ENCODE peak calls at places on chromosomes 2 and 18, in seven cellular contexts. G is heart left ventricle, O is CD14-positive monocyte, U is lung, T is foreskin fibroblast, Y is bronchial epithelial cell, A is ascending aorta. I is an unnamed sample.

GRCh38 chr2:150204449-150204848 is 283.0 kb downstream of the RND3 start:
- DNase-seq in G (no peak), O (no peak), U (no peak), T (peak), Y (peak), A (no peak), I (peak)

GRCh38 chr18:44893045-44893706 is 212.5 kb downstream of the SETBP1 start:
- DNase-seq in G (no peak), O (no peak), U (no peak), T (no peak), Y (no peak), A (no peak), I (no peak)

GRCh38 chr18:54679318-54680149 is 88.5 kb downstream of the DYNAP start:
- DNase-seq in G (no peak), O (no peak), U (no peak), T (peak), Y (peak), A (no peak), I (peak)

GRCh38 chr18:59876310-59876626 is 23.5 kb upstream of the PMAIP1 start:
- DNase-seq in G (no peak), O (no peak), U (no peak), T (no peak), Y (no peak), A (no peak), I (no peak)

GRCh38 chr2:100891911-100892642 is 72.1 kb downstream of the NPAS2 start:
- DNase-seq in G (no peak), O (no peak), U (no peak), T (peak), Y (peak), A (no peak), I (no peak)

GRCh38 chr2:94879982-94880377 is 8.8 kb downstream of the TEKT4 start:
- DNase-seq in G (no peak), O (no peak), U (no peak), T (no peak), Y (no peak), A (no peak), I (no peak)

GRCh38 chr2:121608967-121609366 is 40.3 kb downstream of the CLASP1 start:
- DNase-seq in G (no peak), O (no peak), U (no peak), T (no peak), Y (peak), A (no peak), I (no peak)

GRCh38 chr2:183024701-183025100 is 13.6 kb downstream of the NCKAP1 start:
- DNase-seq in G (no peak), O (no peak), U (no peak), T (peak), Y (no peak), A (no peak), I (no peak)

GRCh38 chr2:11589316-11589940 is 55.6 kb downstream of the GREB1 start:
- DNase-seq in G (no peak), O (no peak), U (no peak), T (no peak), Y (no peak), A (no peak), I (no peak)

GRCh38 chr2:159939946-159940345 is 122.5 kb downstream of the PLA2R1 start:
- DNase-seq in G (no peak), O (no peak), U (no peak), T (peak), Y (peak), A (no peak), I (no peak)

GRCh38 chr2:173354601-173355131 is at the start of gene CDCA7:
- DNase-seq in G (peak), O (peak), U (no peak), T (peak), Y (peak), A (no peak), I (no peak)

GRCh38 chr2:107811376-107811775 is 15.3 kb upstream of the RGPD4 start:
- DNase-seq in G (no peak), O (no peak), U (no peak), T (no peak), Y (peak), A (no peak), I (no peak)

GRCh38 chr18:34522627-34523026 is 187.5 kb upstream of the DTNA start:
- DNase-seq in G (no peak), O (no peak), U (no peak), T (peak), Y (no peak), A (no peak), I (no peak)

GRCh38 chr2:196586511-196586991 is 53.0 kb upstream of the CCDC150 start:
- DNase-seq in G (no peak), O (no peak), U (no peak), T (peak), Y (peak), A (no peak), I (no peak)

GRCh38 chr2:8543412-8544167 is 138.3 kb upstream of the ID2 start:
- DNase-seq in G (peak), O (peak), U (peak), T (peak), Y (no peak), A (peak), I (peak)

GRCh38 chr2:172672999-172673726 is 62.5 kb upstream of the RAPGEF4 start:
- DNase-seq in G (no peak), O (no peak), U (no peak), T (peak), Y (peak), A (no peak), I (no peak)

GRCh38 chr2:137056704-137057103 is 291.4 kb downstream of the THSD7B start:
- DNase-seq in G (no peak), O (no peak), U (no peak), T (no peak), Y (no peak), A (no peak), I (no peak)
- TF ChIP-seq CTCF in G (no peak), O (no peak), U (no peak), T (no peak), Y (no peak), A (no peak), I (no peak)

DNA sequence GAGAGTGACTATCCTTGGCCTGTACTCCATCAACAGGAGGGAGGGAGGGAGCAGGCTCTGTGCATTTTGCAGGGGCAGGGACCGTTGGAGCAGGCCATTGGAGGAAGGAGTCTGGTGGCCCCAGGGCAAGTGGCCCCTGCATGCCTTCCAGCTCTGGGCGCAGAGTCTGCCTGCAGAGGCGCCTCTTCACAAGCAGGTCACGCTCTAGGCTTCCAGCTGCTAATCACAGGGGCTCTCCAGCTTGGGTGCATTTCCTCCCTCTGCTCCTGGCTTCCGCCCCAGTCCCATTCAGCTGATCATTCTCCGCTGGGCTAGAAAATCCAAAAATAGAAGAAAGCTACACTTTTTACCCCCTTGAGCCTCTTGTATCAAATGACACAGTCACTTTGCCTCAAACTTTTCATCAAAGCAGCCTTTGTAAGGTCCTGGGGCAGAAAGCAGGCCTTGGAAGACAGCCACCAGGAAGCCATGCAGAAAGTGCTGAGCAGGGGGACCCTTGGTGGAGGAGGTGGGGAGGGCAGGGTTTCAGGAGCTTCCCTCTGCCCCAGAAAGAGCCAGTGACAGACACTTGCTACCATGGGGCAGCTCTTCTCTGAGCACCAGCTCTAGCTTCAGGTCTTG is 11.3 kb downstream of the TMEM247 start:
- DNase-seq in G (peak), O (no peak), U (no peak), T (peak), Y (no peak), A (peak), I (no peak)
- TF ChIP-seq CTCF in G (peak), O (no peak), U (no peak), T (no peak), Y (no peak), A (no peak), I (no peak)

DNA sequence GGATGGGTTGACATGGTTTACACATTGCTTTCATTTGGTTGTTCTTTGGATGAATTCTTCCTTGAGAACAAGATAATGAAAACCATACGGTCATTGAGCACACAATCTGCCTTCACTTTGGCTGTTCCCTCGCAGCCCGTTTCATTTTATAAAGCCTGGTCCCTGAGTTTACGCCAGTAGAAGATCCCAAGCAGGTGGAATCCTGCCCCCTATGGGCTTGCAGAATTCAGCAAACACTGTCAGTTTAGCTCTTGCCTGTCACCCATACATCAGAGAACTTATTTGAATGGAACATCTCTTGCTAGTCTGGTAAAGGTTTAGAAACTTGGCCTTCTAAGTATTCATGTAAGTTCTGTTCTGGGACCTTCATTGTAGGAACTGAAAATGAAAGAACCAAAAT is 666.4 kb upstream of the ZEB2 start:
- DNase-seq in G (no peak), O (no peak), U (no peak), T (peak), Y (no peak), A (no peak), I (peak)
- TF ChIP-seq CTCF in G (no peak), O (peak), U (no peak), T (no peak), Y (no peak), A (no peak), I (peak)

GRCh38 chr2:216539791-216540241 is 41.2 kb downstream of the RPL37A start:
- DNase-seq in G (peak), O (no peak), U (peak), T (peak), Y (peak), A (no peak), I (no peak)
- TF ChIP-seq CTCF in G (no peak), O (no peak), U (no peak), T (no peak), Y (no peak), A (no peak), I (no peak)

GRCh38 chr2:215808996-215809395 is 204.4 kb downstream of the MREG start:
- DNase-seq in G (no peak), O (no peak), U (no peak), T (peak), Y (peak), A (no peak), I (no peak)
- TF ChIP-seq CTCF in G (no peak), O (no peak), U (no peak), T (peak), Y (peak), A (no peak), I (peak)

DNA sequence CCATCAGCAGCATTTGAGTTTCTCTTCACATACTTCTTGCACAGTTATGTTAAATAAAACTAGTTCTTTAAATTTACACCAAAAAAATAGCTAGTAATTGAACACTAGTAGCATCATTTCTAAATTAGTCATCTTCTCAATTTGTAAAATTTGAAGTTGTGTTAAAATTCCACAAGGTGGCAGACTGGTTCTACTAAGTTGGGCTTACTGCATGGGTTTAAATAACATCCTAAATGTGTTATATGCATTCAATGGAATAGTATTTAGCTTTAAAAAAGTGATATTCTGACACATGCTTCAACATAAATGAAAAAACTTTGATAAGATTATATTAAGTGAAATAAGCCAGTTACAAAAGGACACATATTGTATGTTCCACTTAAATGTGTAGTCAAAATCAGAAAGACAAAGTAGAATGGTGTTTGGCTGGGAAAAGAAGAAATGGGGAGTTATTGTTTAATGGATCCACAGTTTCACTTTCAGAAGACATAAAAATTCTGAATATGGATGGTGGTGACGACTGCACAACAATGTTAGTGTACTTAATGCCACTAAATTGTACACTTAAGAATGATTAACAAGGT is 28.7 kb upstream of the RPRD1A start:
- DNase-seq in G (no peak), O (no peak), U (no peak), T (peak), Y (peak), A (no peak), I (peak)
- TF ChIP-seq CTCF in G (peak), O (peak), U (peak), T (peak), Y (peak), A (peak), I (peak)

GRCh38 chr2:235494716-235495372 is 1.0 kb downstream of the AGAP1 start:
- DNase-seq in G (no peak), O (no peak), U (peak), T (peak), Y (no peak), A (no peak), I (no peak)
- TF ChIP-seq CTCF in G (no peak), O (no peak), U (no peak), T (no peak), Y (no peak), A (no peak), I (no peak)

DNA sequence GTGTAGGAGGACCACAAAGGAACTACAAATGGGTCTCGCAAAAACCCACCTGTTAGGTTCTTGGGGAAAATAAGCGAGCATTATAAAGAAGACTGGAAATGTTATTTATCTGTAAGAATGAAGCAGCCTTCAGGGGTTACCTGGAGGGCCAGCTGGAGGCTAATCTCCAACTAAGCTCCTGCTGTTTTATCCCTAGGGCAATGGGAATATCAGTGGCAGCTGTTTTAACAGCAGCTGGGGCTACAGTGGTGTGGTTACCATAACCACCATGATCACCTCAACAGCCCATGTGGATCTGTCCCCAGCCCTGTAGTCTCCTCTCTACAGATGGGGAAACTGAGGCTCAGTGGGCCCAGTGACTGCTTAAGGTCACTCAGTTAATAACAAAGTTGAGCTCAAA is 108.1 kb downstream of the FTCDNL1 start:
- DNase-seq in G (no peak), O (no peak), U (no peak), T (no peak), Y (no peak), A (no peak), I (no peak)
- TF ChIP-seq CTCF in G (no peak), O (no peak), U (no peak), T (no peak), Y (no peak), A (no peak), I (no peak)

GRCh38 chr18:293557-293956 is 25.7 kb upstream of the THOC1 start:
- DNase-seq in G (no peak), O (no peak), U (no peak), T (peak), Y (no peak), A (no peak), I (no peak)
- TF ChIP-seq CTCF in G (no peak), O (no peak), U (no peak), T (no peak), Y (no peak), A (no peak), I (peak)